ENCODE peak calls at places on chromosomes 12 and 14, in six cellular contexts. One of them, this sample, is unnamed.

GRCh38 chr12:132316497-132317232 is 12.7 kb downstream of the GALNT9 start:
- DNase-seq in upper lobe of right lung: no peak
- DNase-seq in BJ: no peak
- DNase-seq in aorta: peak
- DNase-seq in fibroblast of lung: no peak
- DNase-seq in fibroblast of the aortic adventitia: no peak
- DNase-seq in this sample: no peak

GRCh38 chr12:79635676-79636075 is 55.1 kb downstream of the PAWR start:
- DNase-seq in upper lobe of right lung: no peak
- DNase-seq in BJ: peak
- DNase-seq in aorta: no peak
- DNase-seq in fibroblast of lung: peak
- DNase-seq in fibroblast of the aortic adventitia: peak
- DNase-seq in this sample: no peak

GRCh38 chr14:79544671-79545070 is 666.6 kb downstream of the DIO2 start:
- DNase-seq in upper lobe of right lung: no peak
- DNase-seq in BJ: peak
- DNase-seq in aorta: no peak
- DNase-seq in fibroblast of lung: peak
- DNase-seq in fibroblast of the aortic adventitia: peak
- DNase-seq in this sample: peak

GRCh38 chr14:105421723-105422615 is 2.3 kb downstream of the MTA1 start:
- DNase-seq in upper lobe of right lung: no peak
- DNase-seq in BJ: no peak
- DNase-seq in aorta: no peak
- DNase-seq in fibroblast of lung: no peak
- DNase-seq in fibroblast of the aortic adventitia: no peak
- DNase-seq in this sample: no peak

GRCh38 chr12:119432935-119433334 is 98.4 kb downstream of the CCDC60 start:
- DNase-seq in upper lobe of right lung: no peak
- DNase-seq in BJ: no peak
- DNase-seq in aorta: no peak
- DNase-seq in fibroblast of lung: no peak
- DNase-seq in fibroblast of the aortic adventitia: no peak
- DNase-seq in this sample: no peak

GRCh38 chr12:112183141-112183581 is 57.8 kb downstream of the TRAFD1 start:
- DNase-seq in upper lobe of right lung: no peak
- DNase-seq in BJ: no peak
- DNase-seq in aorta: no peak
- DNase-seq in fibroblast of lung: peak
- DNase-seq in fibroblast of the aortic adventitia: peak
- DNase-seq in this sample: no peak

GRCh38 chr12:128258866-128259555 is 8.0 kb upstream of the TMEM132C start:
- DNase-seq in upper lobe of right lung: no peak
- DNase-seq in BJ: no peak
- DNase-seq in aorta: no peak
- DNase-seq in fibroblast of lung: no peak
- DNase-seq in fibroblast of the aortic adventitia: no peak
- DNase-seq in this sample: no peak

GRCh38 chr12:93827669-93828068 is 150.5 kb downstream of the CRADD start:
- DNase-seq in upper lobe of right lung: no peak
- DNase-seq in BJ: no peak
- DNase-seq in aorta: no peak
- DNase-seq in fibroblast of lung: no peak
- DNase-seq in fibroblast of the aortic adventitia: no peak
- DNase-seq in this sample: no peak

GRCh38 chr12:31412292-31412801 is 86.4 kb upstream of the SINHCAF start:
- DNase-seq in upper lobe of right lung: no peak
- DNase-seq in BJ: no peak
- DNase-seq in aorta: no peak
- DNase-seq in fibroblast of lung: no peak
- DNase-seq in fibroblast of the aortic adventitia: no peak
- DNase-seq in this sample: no peak

GRCh38 chr12:78672033-78672432 is 192.5 kb upstream of the SYT1 start:
- DNase-seq in upper lobe of right lung: no peak
- DNase-seq in BJ: no peak
- DNase-seq in aorta: no peak
- DNase-seq in fibroblast of lung: no peak
- DNase-seq in fibroblast of the aortic adventitia: no peak
- DNase-seq in this sample: no peak

GRCh38 chr12:38151991-38152700 is 164.4 kb upstream of the ALG10B start:
- DNase-seq in upper lobe of right lung: no peak
- DNase-seq in BJ: no peak
- DNase-seq in aorta: no peak
- DNase-seq in fibroblast of lung: no peak
- DNase-seq in fibroblast of the aortic adventitia: no peak
- DNase-seq in this sample: no peak

GRCh38 chr12:20280515-20280914 is 87.8 kb upstream of the PDE3A start:
- DNase-seq in upper lobe of right lung: no peak
- DNase-seq in BJ: no peak
- DNase-seq in aorta: no peak
- DNase-seq in fibroblast of lung: no peak
- DNase-seq in fibroblast of the aortic adventitia: peak
- DNase-seq in this sample: no peak

GRCh38 chr12:115004469-115005146 is 320.6 kb upstream of the TBX3 start:
- DNase-seq in upper lobe of right lung: no peak
- DNase-seq in BJ: no peak
- DNase-seq in aorta: no peak
- DNase-seq in fibroblast of lung: peak
- DNase-seq in fibroblast of the aortic adventitia: no peak
- DNase-seq in this sample: no peak

GRCh38 chr14:104211242-104211641 is 72.9 kb downstream of the KIF26A start:
- DNase-seq in upper lobe of right lung: no peak
- DNase-seq in BJ: no peak
- DNase-seq in aorta: peak
- DNase-seq in fibroblast of lung: no peak
- DNase-seq in fibroblast of the aortic adventitia: no peak
- DNase-seq in this sample: no peak

GRCh38 chr12:19945559-19946485 is 422.5 kb upstream of the PDE3A start:
- DNase-seq in upper lobe of right lung: no peak
- DNase-seq in BJ: no peak
- DNase-seq in aorta: no peak
- DNase-seq in fibroblast of lung: peak
- DNase-seq in fibroblast of the aortic adventitia: peak
- DNase-seq in this sample: no peak

GRCh38 chr12:127271776-127272175 is 995.2 kb upstream of the TMEM132C start:
- DNase-seq in upper lobe of right lung: no peak
- DNase-seq in BJ: no peak
- DNase-seq in aorta: no peak
- DNase-seq in fibroblast of lung: no peak
- DNase-seq in fibroblast of the aortic adventitia: no peak
- DNase-seq in this sample: no peak

GRCh38 chr12:53299454-53300180 is at the start of gene MYG1:
- DNase-seq in upper lobe of right lung: peak
- DNase-seq in BJ: peak
- DNase-seq in aorta: peak
- DNase-seq in fibroblast of lung: peak
- DNase-seq in fibroblast of the aortic adventitia: peak
- DNase-seq in this sample: no peak

GRCh38 chr12:19778822-19779221 is 339.5 kb downstream of the AEBP2 start:
- DNase-seq in upper lobe of right lung: no peak
- DNase-seq in BJ: no peak
- DNase-seq in aorta: no peak
- DNase-seq in fibroblast of lung: no peak
- DNase-seq in fibroblast of the aortic adventitia: peak
- DNase-seq in this sample: no peak

GRCh38 chr12:57744777-57745484 is at the start of gene TSPAN31:
- DNase-seq in upper lobe of right lung: peak
- DNase-seq in BJ: peak
- DNase-seq in aorta: peak
- DNase-seq in fibroblast of lung: peak
- DNase-seq in fibroblast of the aortic adventitia: peak
- DNase-seq in this sample: peak

GRCh38 chr12:2431810-2432209 is 363.0 kb upstream of the FKBP4 start:
- DNase-seq in upper lobe of right lung: no peak
- DNase-seq in BJ: peak
- DNase-seq in aorta: no peak
- DNase-seq in fibroblast of lung: no peak
- DNase-seq in fibroblast of the aortic adventitia: peak
- DNase-seq in this sample: no peak

DNA sequence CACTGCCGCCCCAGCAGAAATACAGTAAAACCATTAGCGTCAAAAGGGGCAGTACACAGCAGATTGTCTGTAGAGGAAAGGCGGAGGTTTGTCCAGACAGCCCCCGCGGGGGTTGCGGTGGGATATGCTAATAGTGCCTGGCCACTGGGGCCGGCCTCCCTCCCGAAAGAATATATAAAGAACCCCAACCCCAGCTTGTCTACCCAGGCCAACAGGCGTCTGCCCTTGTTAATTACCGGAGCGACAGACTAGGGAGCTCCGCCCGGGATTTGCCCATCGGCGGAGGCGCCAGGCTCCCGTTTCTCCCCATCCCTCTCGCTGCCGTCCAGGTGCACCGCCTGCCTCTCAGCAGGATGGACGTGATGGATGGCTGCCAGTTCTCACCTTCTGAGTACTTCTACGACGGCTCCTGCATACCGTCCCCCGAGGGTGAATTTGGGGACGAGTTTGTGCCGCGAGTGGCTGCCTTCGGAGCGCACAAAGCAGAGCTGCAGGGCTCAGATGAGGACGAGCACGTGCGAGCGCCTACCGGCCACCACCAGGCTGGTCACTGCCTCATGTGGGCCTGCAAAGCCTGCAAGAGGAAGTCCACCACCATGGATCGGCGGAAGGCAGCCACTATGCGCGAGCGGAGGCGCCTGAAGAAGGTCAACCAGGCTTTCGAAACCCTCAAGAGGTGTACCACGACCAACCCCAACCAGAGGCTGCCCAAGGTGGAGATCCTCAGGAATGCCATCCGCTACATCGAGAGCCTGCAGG is at the start of gene MYF5:
- DNase-seq in upper lobe of right lung: no peak
- DNase-seq in BJ: no peak
- DNase-seq in aorta: no peak
- DNase-seq in fibroblast of lung: no peak
- DNase-seq in fibroblast of the aortic adventitia: no peak
- DNase-seq in this sample: no peak
- H3K4me3 ChIP-seq in upper lobe of right lung: no peak
- H3K4me3 ChIP-seq in BJ: no peak
- H3K4me3 ChIP-seq in aorta: no peak
- H3K4me3 ChIP-seq in fibroblast of lung: no peak
- H3K4me3 ChIP-seq in fibroblast of the aortic adventitia: no peak
- H3K4me3 ChIP-seq in this sample: no peak

DNA sequence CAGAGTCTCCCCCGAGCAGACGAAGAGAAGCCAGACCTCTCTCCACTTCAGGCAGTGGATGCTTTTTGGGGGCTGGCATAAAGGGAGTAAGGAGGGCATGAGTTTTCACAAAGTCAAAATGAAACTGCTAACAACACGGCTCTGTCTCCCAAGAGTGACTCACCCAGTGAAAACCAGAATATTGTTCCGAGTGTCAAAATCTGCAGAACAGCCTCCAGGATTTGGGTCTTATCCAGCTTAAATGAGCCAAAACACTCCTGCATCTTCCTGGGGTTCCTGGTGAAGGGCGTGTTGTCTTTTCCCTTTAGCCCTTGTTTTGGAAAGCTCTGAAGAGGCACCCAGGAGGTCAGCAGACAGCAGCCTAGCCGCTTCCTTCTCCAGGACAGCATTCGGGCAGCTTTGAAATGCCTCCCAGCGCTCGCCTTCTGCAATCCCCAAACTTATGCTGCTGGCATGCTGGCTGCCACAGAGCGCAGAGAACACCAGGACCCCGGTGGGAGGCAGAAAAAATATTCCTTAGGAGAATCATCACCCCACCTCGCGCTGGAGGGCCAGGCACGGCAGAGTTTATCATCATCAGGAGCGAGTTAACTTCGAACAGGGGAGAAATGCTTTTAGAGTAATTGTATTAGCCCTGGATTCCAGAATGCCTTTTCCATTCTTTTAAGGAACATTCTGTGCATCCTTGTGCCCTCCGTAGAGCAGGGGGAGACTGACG is 117.7 kb upstream of the NCOR2 start:
- DNase-seq in upper lobe of right lung: no peak
- DNase-seq in BJ: no peak
- DNase-seq in aorta: no peak
- DNase-seq in fibroblast of lung: peak
- DNase-seq in fibroblast of the aortic adventitia: peak
- DNase-seq in this sample: no peak
- H3K4me3 ChIP-seq in upper lobe of right lung: peak
- H3K4me3 ChIP-seq in BJ: peak
- H3K4me3 ChIP-seq in aorta: no peak
- H3K4me3 ChIP-seq in fibroblast of lung: peak
- H3K4me3 ChIP-seq in fibroblast of the aortic adventitia: peak
- H3K4me3 ChIP-seq in this sample: peak

DNA sequence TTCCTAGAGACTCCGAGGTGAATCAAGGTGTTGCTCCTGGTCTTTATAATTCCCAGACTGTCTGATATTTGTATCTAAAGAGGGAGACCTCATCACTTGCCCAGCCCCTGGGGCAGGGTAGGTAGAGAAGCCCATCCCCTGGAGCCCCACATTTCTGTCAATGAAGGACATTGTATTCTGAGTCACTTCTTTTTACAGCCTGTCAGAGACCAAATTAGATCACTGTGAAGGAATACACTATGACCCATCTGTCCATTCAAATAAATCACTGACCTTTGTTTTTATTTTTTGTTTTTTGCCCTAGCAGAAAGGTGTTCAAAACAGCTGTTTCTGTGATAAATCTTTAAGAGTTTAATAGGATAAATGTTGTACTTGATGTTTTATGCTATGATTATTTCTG is 67.9 kb upstream of the ANO6 start:
- DNase-seq in upper lobe of right lung: no peak
- DNase-seq in BJ: no peak
- DNase-seq in aorta: no peak
- DNase-seq in fibroblast of lung: no peak
- DNase-seq in fibroblast of the aortic adventitia: no peak
- DNase-seq in this sample: no peak
- H3K4me3 ChIP-seq in upper lobe of right lung: no peak
- H3K4me3 ChIP-seq in BJ: no peak
- H3K4me3 ChIP-seq in aorta: no peak
- H3K4me3 ChIP-seq in fibroblast of lung: no peak
- H3K4me3 ChIP-seq in fibroblast of the aortic adventitia: no peak
- H3K4me3 ChIP-seq in this sample: no peak

GRCh38 chr12:81759215-81759991 is at the start of gene PPFIA2:
- DNase-seq in upper lobe of right lung: peak
- DNase-seq in BJ: no peak
- DNase-seq in aorta: peak
- DNase-seq in fibroblast of lung: peak
- DNase-seq in fibroblast of the aortic adventitia: peak
- DNase-seq in this sample: no peak

GRCh38 chr12:81758421-81759214 is 532 bp downstream of the PPFIA2 start:
- DNase-seq in upper lobe of right lung: peak
- DNase-seq in BJ: no peak
- DNase-seq in aorta: peak
- DNase-seq in fibroblast of lung: peak
- DNase-seq in fibroblast of the aortic adventitia: peak
- DNase-seq in this sample: no peak

DNA sequence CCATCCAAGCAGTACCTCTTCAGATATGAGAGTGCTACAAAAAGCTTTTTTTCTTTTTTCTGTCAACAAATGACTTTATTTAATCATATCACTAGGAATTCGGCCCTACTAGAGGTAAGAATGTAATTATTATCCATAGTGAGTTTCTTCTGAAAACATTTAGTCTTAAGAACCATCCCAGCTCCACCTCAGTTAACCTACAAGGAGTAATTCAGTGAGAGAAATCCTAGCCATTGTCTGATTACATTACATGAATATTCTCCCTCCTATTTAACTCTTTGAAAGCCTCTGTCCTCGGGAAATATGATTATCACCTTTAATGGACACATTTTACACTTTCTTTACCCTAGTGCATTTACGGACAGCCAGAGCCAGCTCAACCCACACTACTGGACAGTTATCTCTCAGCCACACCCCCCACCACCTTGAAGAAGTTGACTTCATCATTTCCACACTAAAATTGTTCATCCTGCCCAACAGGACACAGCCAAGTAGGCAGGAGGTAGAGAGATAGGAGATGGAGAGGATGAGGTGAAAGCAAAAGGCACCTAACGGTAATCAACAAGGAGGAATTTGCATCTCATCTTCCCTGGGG is 1.3 kb downstream of the PPFIA2 start:
- DNase-seq in upper lobe of right lung: no peak
- DNase-seq in BJ: no peak
- DNase-seq in aorta: no peak
- DNase-seq in fibroblast of lung: no peak
- DNase-seq in fibroblast of the aortic adventitia: no peak
- DNase-seq in this sample: no peak
- H3K4me3 ChIP-seq in upper lobe of right lung: peak
- H3K4me3 ChIP-seq in BJ: no peak
- H3K4me3 ChIP-seq in aorta: peak
- H3K4me3 ChIP-seq in fibroblast of lung: peak
- H3K4me3 ChIP-seq in fibroblast of the aortic adventitia: no peak
- H3K4me3 ChIP-seq in this sample: no peak

This sample was measured in AG04449.